ENCODE peak calls at places on chromosomes 12 and 14, in six cellular contexts. T is neural progenitor cell, P is IMR-90, F is neuronal stem cell, Q is hepatocyte, Z is PC-9. J is an unnamed sample.

GRCh38 chr14:96138241-96138640 is 66.4 kb upstream of the BDKRB2 start:
- DNase-seq in Q (no peak), P (peak; percentile 29), F (no peak), T (no peak), Z (no peak), J (no peak)

GRCh38 chr12:16112151-16112550 is 165.3 kb downstream of the SLC15A5 start:
- DNase-seq in T (peak; percentile 21), Q (no peak), F (no peak), Z (no peak), P (no peak), J (no peak)

GRCh38 chr14:79118291-79118690 is 948.1 kb downstream of the NRXN3 start:
- DNase-seq in T (no peak), F (no peak), Q (no peak), P (no peak), Z (no peak), J (no peak)

GRCh38 chr14:104223101-104223809 is 84.9 kb downstream of the KIF26A start:
- DNase-seq in F (no peak), T (no peak), Z (no peak), P (no peak), Q (peak; percentile 67), J (peak; percentile 17)

GRCh38 chr12:67692135-67692534 is 43.6 kb downstream of the DYRK2 start:
- DNase-seq in Z (no peak), Q (no peak), P (no peak), F (no peak), T (no peak), J (no peak)

GRCh38 chr12:98440165-98440581 is 75.2 kb upstream of the TMPO start:
- DNase-seq in Q (peak; percentile 50), T (no peak), Z (peak; percentile 65), F (no peak), P (peak; percentile 95), J (peak; percentile 95)

GRCh38 chr12:115166698-115167315 is 482.8 kb upstream of the TBX3 start:
- DNase-seq in Z (no peak), F (no peak), T (peak; percentile 42), Q (peak; percentile 27), P (peak; percentile 47), J (no peak)

GRCh38 chr14:31263485-31264133 is 56.0 kb upstream of the HECTD1 start:
- DNase-seq in Q (peak; percentile 75), P (peak; percentile 100), T (no peak), Z (peak; percentile 77), F (no peak), J (peak; percentile 95)

GRCh38 chr14:69151458-69152180 is 1.3 kb downstream of the DCAF5 start:
- DNase-seq in P (peak; percentile 67), Z (peak; percentile 86), Q (peak; percentile 89), F (peak; percentile 88), T (peak; percentile 96), J (peak; percentile 67)

GRCh38 chr12:66036317-66036716 is 94.2 kb downstream of the LLPH start:
- DNase-seq in Z (peak; percentile 41), P (peak; percentile 92), Q (peak; percentile 40), T (no peak), F (no peak), J (peak; percentile 74)

GRCh38 chr14:93056166-93056839 is 59.4 kb downstream of the ITPK1 start:
- DNase-seq in Z (no peak), P (no peak), Q (peak; percentile 67), F (no peak), T (peak; percentile 58), J (no peak)

GRCh38 chr12:46585854-46586621 is 213.5 kb upstream of the SLC38A2 start:
- DNase-seq in Q (peak; percentile 73), F (peak; percentile 53), T (peak; percentile 88), Z (peak; percentile 82), P (peak; percentile 92), J (peak; percentile 72)

GRCh38 chr12:54411398-54412241 is 7.4 kb downstream of the ITGA5 start:
- DNase-seq in Z (peak; percentile 30), Q (peak; percentile 46), T (no peak), F (no peak), P (peak; percentile 96), J (peak; percentile 88)

GRCh38 chr14:101591582-101591981 is 30.3 kb downstream of the DIO3 start:
- DNase-seq in Z (no peak), F (no peak), Q (no peak), P (no peak), T (no peak), J (no peak)

GRCh38 chr12:29103539-29103974 is 45.5 kb upstream of the FAR2 start:
- DNase-seq in T (no peak), Q (no peak), Z (no peak), P (no peak), F (no peak), J (no peak)

GRCh38 chr14:101879212-101880015 is 85.0 kb upstream of the DYNC1H1 start:
- DNase-seq in Q (no peak), P (no peak), F (no peak), T (no peak), Z (no peak), J (no peak)

GRCh38 chr12:19529933-19530630 is 90.8 kb downstream of the AEBP2 start:
- DNase-seq in F (no peak), P (peak; percentile 59), T (no peak), Q (no peak), Z (no peak), J (peak; percentile 82)
- H3K4me2 ChIP-seq in F (no peak overlapping the region), P (peak overlapping the region; percentile 39), T (no peak overlapping the region), Q (no peak overlapping the region), Z (peak overlapping the region; percentile 10), J (peak overlapping the region; percentile 79)

GRCh38 chr14:53943751-53944083 is 12.9 kb downstream of the BMP4 start:
- DNase-seq in F (no peak), T (no peak), Q (no peak), P (no peak), Z (no peak), J (no peak)
- H3K27me3 ChIP-seq in F (no peaks in the 10 kb centered on the region), T (peaks cover 49% of the 10 kb centered on the region), Q (no peaks in the 10 kb centered on the region), P (no peaks in the 10 kb centered on the region), Z (no peaks in the 10 kb centered on the region), J (no peaks in the 10 kb centered on the region)

GRCh38 chr12:52519826-52520662 is at the start of gene KRT5:
- DNase-seq in F (no peak), T (no peak), Q (no peak), P (no peak), Z (peak; percentile 79), J (no peak)

GRCh38 chr12:52521175-52521574 is 981 bp upstream of the KRT5 start:
- DNase-seq in F (no peak), T (no peak), Z (peak; percentile 52), Q (peak; percentile 79), P (no peak), J (no peak)

GRCh38 chr12:52523825-52524224 is 3.6 kb upstream of the KRT5 start:
- DNase-seq in Z (peak; percentile 78), P (no peak), F (no peak), T (no peak), Q (no peak), J (no peak)

GRCh38 chr12:52522346-52523011 is 2.3 kb upstream of the KRT5 start:
- DNase-seq in Q (no peak), P (no peak), T (no peak), Z (peak; percentile 78), F (no peak), J (no peak)

GRCh38 chr12:52521581-52522266 is 1.5 kb upstream of the KRT5 start:
- DNase-seq in Z (peak; percentile 84), F (no peak), T (no peak), Q (no peak), P (no peak), J (no peak)
- H3K4me2 ChIP-seq in Z (peak overlapping the region; percentile 79), F (no peak overlapping the region), T (no peak overlapping the region), Q (no peak overlapping the region), P (no peak overlapping the region), J (no peak overlapping the region)

DNA sequence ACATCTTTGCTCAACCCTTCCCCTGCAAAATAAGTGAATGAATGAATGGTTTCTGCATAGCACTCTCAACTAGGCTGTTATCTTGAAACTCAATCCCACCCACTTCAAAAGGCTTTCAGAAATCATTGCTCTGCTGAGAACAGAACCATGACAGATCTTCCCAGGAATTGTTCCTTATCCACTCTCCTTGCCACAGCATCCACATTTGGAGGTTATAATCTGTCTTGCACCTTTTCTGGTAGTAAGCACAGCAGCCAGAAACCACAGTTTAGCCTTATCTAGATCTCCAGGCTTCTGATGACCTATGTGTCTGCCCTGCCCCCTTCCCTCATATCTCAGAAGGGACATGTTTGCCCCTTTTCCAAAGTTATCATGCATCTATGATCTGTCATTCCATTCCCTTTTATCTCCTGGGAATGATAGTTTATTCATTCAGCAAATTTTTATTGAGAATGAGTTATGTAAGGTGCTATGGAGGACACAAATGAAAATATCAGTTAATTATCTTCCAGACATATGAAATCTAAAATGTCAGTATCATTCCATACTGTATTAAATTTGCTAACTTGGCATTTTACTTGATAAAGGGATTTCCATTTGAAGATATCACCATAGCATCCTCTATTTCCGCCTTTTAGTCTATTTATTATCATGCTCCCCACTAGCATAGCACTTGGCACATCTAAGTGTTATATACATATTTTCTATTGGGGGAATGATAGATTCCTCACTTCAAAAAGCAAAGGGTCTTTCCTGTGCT is 21.4 kb downstream of the LGR5 start:
- DNase-seq in T (no peak), Q (no peak), P (no peak), F (no peak), Z (no peak), J (no peak)
- H3K27me3 ChIP-seq in T (no peaks in the 10 kb centered on the region), Q (no peaks in the 10 kb centered on the region), P (peaks cover 17% of the 10 kb centered on the region), F (no peaks in the 10 kb centered on the region), Z (no peaks in the 10 kb centered on the region), J (no peaks in the 10 kb centered on the region)

DNA sequence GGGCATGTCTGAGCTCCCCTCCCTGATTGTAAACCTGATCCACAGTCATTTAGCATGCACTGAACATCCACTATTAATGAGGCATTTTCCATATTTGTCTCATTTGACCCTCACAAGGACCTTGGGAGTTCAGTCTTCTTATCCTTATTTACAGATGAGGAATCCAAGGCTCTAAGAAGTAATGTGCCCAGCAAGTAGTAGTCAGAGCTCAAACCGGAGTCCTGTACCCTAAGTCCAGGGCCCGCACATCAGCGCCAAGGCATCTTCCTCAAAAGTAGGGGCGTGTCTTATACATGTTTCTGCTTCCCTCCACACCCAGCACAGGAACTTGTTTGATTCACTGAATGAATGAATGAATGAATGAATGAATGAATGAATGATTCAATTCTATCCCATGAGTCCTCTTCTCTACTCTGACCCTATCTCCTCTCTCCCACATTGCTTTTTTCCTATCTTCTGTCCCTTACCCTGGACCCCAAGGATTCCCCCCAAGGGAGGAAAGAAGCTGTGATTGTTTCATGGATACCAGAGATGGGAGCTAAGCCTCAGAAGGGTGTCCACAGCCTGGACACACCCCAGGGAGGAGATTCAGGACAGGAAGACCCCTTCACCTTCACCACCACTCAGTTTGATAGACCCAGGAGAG is 21.8 kb upstream of the KRT8 start:
- DNase-seq in F (no peak), Q (peak; percentile 48), T (no peak), P (no peak), Z (no peak), J (no peak)
- H3K4me2 ChIP-seq in F (no peak overlapping the region), Q (peak overlapping the region; percentile 63), T (peak overlapping the region; percentile 33), P (no peak overlapping the region), Z (peak overlapping the region; percentile 77), J (peak overlapping the region; percentile 14)

GRCh38 chr14:62711351-62712023 is 333.8 kb downstream of the KCNH5 start:
- DNase-seq in T (no peak), Q (no peak), F (no peak), P (no peak), Z (no peak), J (no peak)
- H3K27me3 ChIP-seq in T (no peaks in the 10 kb centered on the region), Q (no peaks in the 10 kb centered on the region), F (no peaks in the 10 kb centered on the region), P (no peaks in the 10 kb centered on the region), Z (no peaks in the 10 kb centered on the region), J (no peaks in the 10 kb centered on the region)